ENCODE peak calls at places on chromosomes 3 and 15, in four cellular contexts. X, E, W and J are unnamed samples.

GRCh38 chr15:28086175-28086703 is 12.9 kb downstream of the OCA2 start:
- DNase-seq in E (peak; percentile 48), X (no peak), W (peak; percentile 28), J (no peak)

GRCh38 chr3:32969656-32970055 is 18.2 kb downstream of the CCR4 start:
- DNase-seq in W (no peak), X (no peak), E (no peak), J (no peak)

GRCh38 chr3:37173806-37174205 is 576 bp downstream of the LRRFIP2 start:
- DNase-seq in X (no peak), W (no peak), E (no peak), J (no peak)

GRCh38 chr15:20659265-20659664 is 117.7 kb upstream of the GOLGA6L6 start:
- DNase-seq in E (no peak), X (no peak), W (no peak), J (peak; percentile 67)

GRCh38 chr15:63291507-63291906 is 14.1 kb downstream of the APH1B start:
- DNase-seq in E (peak; percentile 70), X (no peak), W (no peak), J (no peak)

GRCh38 chr15:35427091-35427490 is 118.9 kb downstream of the DPH6 start:
- DNase-seq in E (peak; percentile 84), X (no peak), W (peak; percentile 24), J (no peak)

GRCh38 chr3:59093521-59093920 is 43.7 kb upstream of the CFAP20DC start:
- DNase-seq in E (no peak), W (no peak), X (no peak), J (no peak)

GRCh38 chr3:83224101-83224868 is 1462.8 kb upstream of the GBE1 start:
- DNase-seq in E (no peak), X (no peak), W (no peak), J (no peak)

GRCh38 chr3:27589795-27590194 is 105.6 kb upstream of the SLC4A7 start:
- DNase-seq in W (no peak), E (peak; percentile 83), X (no peak), J (no peak)

GRCh38 chr15:63366451-63366850 is 15.2 kb downstream of the CA12 start:
- DNase-seq in X (no peak), E (no peak), W (no peak), J (no peak)

GRCh38 chr3:183638092-183638644 is 2.7 kb downstream of the KLHL24 start:
- DNase-seq in X (no peak), E (no peak), W (no peak), J (no peak)

GRCh38 chr15:91915576-91915975 is 62.1 kb downstream of the SLCO3A1 start:
- DNase-seq in E (no peak), X (no peak), W (no peak), J (no peak)

GRCh38 chr3:46312996-46313395 is 40.9 kb upstream of the CCR2 start:
- DNase-seq in W (peak; percentile 79), E (peak; percentile 70), X (no peak), J (no peak)

GRCh38 chr15:99481831-99482230 is 84.0 kb upstream of the MEF2A start:
- DNase-seq in W (no peak), X (no peak), E (no peak), J (no peak)

GRCh38 chr3:83034806-83035703 is 1273.6 kb upstream of the GBE1 start:
- DNase-seq in W (no peak), E (no peak), X (no peak), J (peak; percentile 48)

GRCh38 chr15:51623386-51623938 is 891 bp upstream of the DMXL2 start:
- DNase-seq in E (peak; percentile 25), X (no peak), W (peak; percentile 45), J (no peak)

GRCh38 chr3:135215516-135215915 is 420.5 kb downstream of the EPHB1 start:
- DNase-seq in X (no peak), W (no peak), E (no peak), J (no peak)

GRCh38 chr15:26875476-26875850 is 8.6 kb downstream of the GABRA5 start:
- DNase-seq in W (no peak), E (no peak), X (no peak), J (no peak)